ENCODE peak calls at places on chromosomes 6 and 20, in eight cellular contexts. One of them, this sample, is unnamed.

GRCh38 chr20:39195495-39196129 is 233.5 kb downstream of the DHX35 start:
- DNase-seq in breast epithelium: no peak
- DNase-seq in suprapubic skin: no peak
- DNase-seq in ovary: no peak
- DNase-seq in H1: peak
- DNase-seq in spleen: no peak
- DNase-seq in Peyer's patch: no peak
- DNase-seq in prostate gland: no peak
- DNase-seq in this sample: no peak

GRCh38 chr20:53698321-53698978 is 104.8 kb upstream of the ZNF217 start:
- DNase-seq in prostate gland: no peak
- DNase-seq in breast epithelium: no peak
- DNase-seq in Peyer's patch: no peak
- DNase-seq in ovary: no peak
- DNase-seq in suprapubic skin: no peak
- DNase-seq in H1: no peak
- DNase-seq in spleen: peak
- DNase-seq in this sample: no peak

GRCh38 chr6:137136065-137136464 is 37.4 kb downstream of the IL22RA2 start:
- DNase-seq in Peyer's patch: no peak
- DNase-seq in H1: no peak
- DNase-seq in breast epithelium: no peak
- DNase-seq in spleen: no peak
- DNase-seq in prostate gland: no peak
- DNase-seq in suprapubic skin: no peak
- DNase-seq in ovary: no peak
- DNase-seq in this sample: no peak

GRCh38 chr6:39029156-39030011 is 19.2 kb upstream of the GLP1R start:
- DNase-seq in prostate gland: no peak
- DNase-seq in ovary: no peak
- DNase-seq in spleen: no peak
- DNase-seq in suprapubic skin: no peak
- DNase-seq in H1: peak
- DNase-seq in Peyer's patch: no peak
- DNase-seq in breast epithelium: no peak
- DNase-seq in this sample: peak

GRCh38 chr6:35161776-35162607 is 20.9 kb upstream of the TCP11 start:
- DNase-seq in suprapubic skin: no peak
- DNase-seq in breast epithelium: no peak
- DNase-seq in ovary: no peak
- DNase-seq in spleen: no peak
- DNase-seq in H1: no peak
- DNase-seq in Peyer's patch: no peak
- DNase-seq in prostate gland: no peak
- DNase-seq in this sample: no peak

GRCh38 chr20:40962733-40963504 is 65.7 kb upstream of the TOP1 start:
- DNase-seq in Peyer's patch: peak
- DNase-seq in breast epithelium: peak
- DNase-seq in spleen: peak
- DNase-seq in H1: peak
- DNase-seq in suprapubic skin: peak
- DNase-seq in prostate gland: peak
- DNase-seq in ovary: peak
- DNase-seq in this sample: peak

GRCh38 chr20:57384953-57385761 is 6.0 kb upstream of the RBM38 start:
- DNase-seq in suprapubic skin: peak
- DNase-seq in Peyer's patch: no peak
- DNase-seq in breast epithelium: no peak
- DNase-seq in spleen: peak
- DNase-seq in H1: no peak
- DNase-seq in prostate gland: no peak
- DNase-seq in ovary: no peak
- DNase-seq in this sample: no peak

GRCh38 chr6:81787313-81788068 is 35.0 kb upstream of the TENT5A start:
- DNase-seq in spleen: no peak
- DNase-seq in suprapubic skin: no peak
- DNase-seq in prostate gland: no peak
- DNase-seq in ovary: no peak
- DNase-seq in Peyer's patch: no peak
- DNase-seq in H1: no peak
- DNase-seq in breast epithelium: no peak
- DNase-seq in this sample: no peak

GRCh38 chr20:45911486-45912343 is at the start of gene PLTP:
- DNase-seq in Peyer's patch: peak
- DNase-seq in spleen: peak
- DNase-seq in H1: peak
- DNase-seq in ovary: peak
- DNase-seq in prostate gland: peak
- DNase-seq in suprapubic skin: peak
- DNase-seq in breast epithelium: no peak
- DNase-seq in this sample: no peak

GRCh38 chr6:11276911-11277274 is 44.4 kb upstream of the NEDD9 start:
- DNase-seq in prostate gland: no peak
- DNase-seq in Peyer's patch: no peak
- DNase-seq in breast epithelium: no peak
- DNase-seq in ovary: no peak
- DNase-seq in H1: no peak
- DNase-seq in spleen: no peak
- DNase-seq in suprapubic skin: no peak
- DNase-seq in this sample: no peak

DNA sequence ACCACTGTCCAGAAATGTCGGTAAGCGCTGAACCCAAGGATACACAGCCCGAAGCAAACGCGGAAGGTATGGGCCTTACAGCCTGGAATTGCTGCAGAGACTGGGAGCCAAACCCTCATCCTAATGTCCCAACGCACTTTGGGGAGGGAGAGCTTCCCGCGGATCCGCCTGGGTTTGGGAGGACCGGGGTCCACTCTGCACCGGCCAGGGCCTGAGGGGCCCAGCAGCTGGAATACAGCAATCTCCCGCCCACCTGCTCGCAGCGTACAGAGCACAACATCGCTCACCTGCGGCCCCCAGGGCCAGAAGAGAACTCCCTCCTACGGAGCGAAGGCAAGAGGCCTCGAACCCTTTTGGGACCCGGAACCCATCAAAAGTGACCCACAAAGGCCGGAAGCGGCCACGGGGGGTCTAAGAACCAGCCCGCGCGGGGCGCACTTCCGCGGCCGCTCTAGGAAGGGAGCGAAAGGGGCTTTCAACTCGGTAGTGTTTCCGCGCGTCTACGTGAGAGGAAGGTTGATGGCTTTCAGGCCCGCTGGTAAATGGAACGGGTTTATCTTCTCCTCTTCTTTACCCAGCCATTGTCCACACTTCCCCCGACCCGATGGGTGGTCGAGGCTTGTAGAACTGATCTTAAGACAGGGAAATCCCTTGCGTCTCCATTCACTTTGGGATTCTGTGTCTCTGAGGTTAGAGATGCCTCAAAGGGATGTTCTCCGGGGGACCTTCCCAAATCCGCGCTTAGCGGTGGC is at the start of gene ZSCAN12:
- DNase-seq in breast epithelium: peak
- DNase-seq in prostate gland: peak
- DNase-seq in suprapubic skin: peak
- DNase-seq in Peyer's patch: peak
- DNase-seq in spleen: peak
- DNase-seq in H1: peak
- DNase-seq in ovary: peak
- DNase-seq in this sample: peak
- TF ChIP-seq POLR2A in breast epithelium: no peak
- TF ChIP-seq POLR2A in prostate gland: no peak
- TF ChIP-seq POLR2A in suprapubic skin: no peak
- TF ChIP-seq POLR2A in Peyer's patch: no peak
- TF ChIP-seq POLR2A in spleen: peak
- TF ChIP-seq POLR2A in H1: peak
- TF ChIP-seq POLR2A in ovary: no peak
- TF ChIP-seq POLR2A in this sample: peak

GRCh38 chr6:125153541-125154183 is at the start of gene TPD52L1:
- DNase-seq in prostate gland: peak
- DNase-seq in Peyer's patch: no peak
- DNase-seq in spleen: peak
- DNase-seq in H1: peak
- DNase-seq in ovary: peak
- DNase-seq in breast epithelium: peak
- DNase-seq in suprapubic skin: peak
- DNase-seq in this sample: peak
- TF ChIP-seq POLR2A in prostate gland: peak
- TF ChIP-seq POLR2A in Peyer's patch: no peak
- TF ChIP-seq POLR2A in spleen: no peak
- TF ChIP-seq POLR2A in H1: no peak
- TF ChIP-seq POLR2A in ovary: no peak
- TF ChIP-seq POLR2A in breast epithelium: no peak
- TF ChIP-seq POLR2A in suprapubic skin: no peak
- TF ChIP-seq POLR2A in this sample: no peak

GRCh38 chr20:51750770-51751388 is 17.3 kb downstream of the ATP9A start:
- DNase-seq in breast epithelium: no peak
- DNase-seq in H1: no peak
- DNase-seq in Peyer's patch: no peak
- DNase-seq in prostate gland: no peak
- DNase-seq in ovary: no peak
- DNase-seq in suprapubic skin: no peak
- DNase-seq in spleen: no peak
- DNase-seq in this sample: no peak

GRCh38 chr20:51752343-51752951 is 15.7 kb downstream of the ATP9A start:
- DNase-seq in prostate gland: no peak
- DNase-seq in suprapubic skin: no peak
- DNase-seq in breast epithelium: no peak
- DNase-seq in ovary: no peak
- DNase-seq in Peyer's patch: no peak
- DNase-seq in H1: no peak
- DNase-seq in spleen: no peak
- DNase-seq in this sample: peak

GRCh38 chr20:51747182-51747911 is 20.8 kb downstream of the ATP9A start:
- DNase-seq in spleen: no peak
- DNase-seq in ovary: no peak
- DNase-seq in Peyer's patch: no peak
- DNase-seq in breast epithelium: no peak
- DNase-seq in suprapubic skin: no peak
- DNase-seq in prostate gland: no peak
- DNase-seq in H1: no peak
- DNase-seq in this sample: no peak

GRCh38 chr20:51749674-51750036 is 18.5 kb downstream of the ATP9A start:
- DNase-seq in Peyer's patch: no peak
- DNase-seq in prostate gland: no peak
- DNase-seq in suprapubic skin: no peak
- DNase-seq in H1: no peak
- DNase-seq in spleen: no peak
- DNase-seq in ovary: no peak
- DNase-seq in breast epithelium: no peak
- DNase-seq in this sample: no peak

GRCh38 chr20:51750037-51750769 is 18.0 kb downstream of the ATP9A start:
- DNase-seq in prostate gland: peak
- DNase-seq in breast epithelium: peak
- DNase-seq in suprapubic skin: peak
- DNase-seq in H1: no peak
- DNase-seq in spleen: no peak
- DNase-seq in ovary: no peak
- DNase-seq in Peyer's patch: no peak
- DNase-seq in this sample: peak
- TF ChIP-seq POLR2A in prostate gland: no peak
- TF ChIP-seq POLR2A in breast epithelium: no peak
- TF ChIP-seq POLR2A in suprapubic skin: no peak
- TF ChIP-seq POLR2A in H1: no peak
- TF ChIP-seq POLR2A in spleen: no peak
- TF ChIP-seq POLR2A in ovary: no peak
- TF ChIP-seq POLR2A in Peyer's patch: no peak
- TF ChIP-seq POLR2A in this sample: no peak

DNA sequence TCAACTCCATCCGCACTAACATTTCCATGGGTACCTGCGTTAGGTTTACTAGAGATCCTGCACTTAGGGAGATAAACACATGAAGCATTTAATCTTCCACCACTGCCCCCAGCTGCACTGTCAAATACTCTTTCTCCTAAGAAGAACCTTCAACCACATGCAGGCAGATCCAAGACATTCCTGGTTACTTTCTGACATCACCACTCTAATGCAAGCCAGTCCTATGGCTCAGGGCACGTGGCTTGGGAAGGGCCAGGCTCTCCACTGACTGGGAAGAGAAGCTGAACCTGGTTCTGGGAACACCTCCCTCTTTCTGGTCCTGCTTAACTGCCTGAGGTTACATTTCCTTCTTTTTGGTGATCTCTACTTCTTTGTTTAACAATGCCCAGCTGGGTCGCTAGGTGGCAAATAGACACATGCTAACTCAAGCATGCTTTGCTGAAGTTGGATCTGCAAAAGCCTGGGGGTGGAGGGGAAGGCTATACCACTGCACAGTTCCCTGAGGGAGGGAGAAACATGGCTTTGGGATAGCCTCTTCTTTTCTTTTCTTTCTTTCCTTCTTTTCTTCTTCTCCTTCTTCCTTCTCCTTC is 249.8 kb downstream of the GMDS start:
- DNase-seq in prostate gland: no peak
- DNase-seq in Peyer's patch: no peak
- DNase-seq in breast epithelium: no peak
- DNase-seq in suprapubic skin: no peak
- DNase-seq in H1: no peak
- DNase-seq in ovary: no peak
- DNase-seq in spleen: no peak
- DNase-seq in this sample: no peak
- TF ChIP-seq POLR2A in prostate gland: no peak
- TF ChIP-seq POLR2A in Peyer's patch: no peak
- TF ChIP-seq POLR2A in breast epithelium: no peak
- TF ChIP-seq POLR2A in suprapubic skin: no peak
- TF ChIP-seq POLR2A in H1: no peak
- TF ChIP-seq POLR2A in ovary: no peak
- TF ChIP-seq POLR2A in spleen: no peak
- TF ChIP-seq POLR2A in this sample: no peak

GRCh38 chr6:24599686-24600399 is 46.1 kb downstream of the KIAA0319 start:
- DNase-seq in spleen: no peak
- DNase-seq in H1: no peak
- DNase-seq in Peyer's patch: no peak
- DNase-seq in suprapubic skin: no peak
- DNase-seq in ovary: no peak
- DNase-seq in prostate gland: no peak
- DNase-seq in breast epithelium: no peak
- DNase-seq in this sample: no peak

GRCh38 chr6:24596717-24597116 is 49.3 kb downstream of the KIAA0319 start:
- DNase-seq in H1: no peak
- DNase-seq in ovary: no peak
- DNase-seq in Peyer's patch: no peak
- DNase-seq in breast epithelium: no peak
- DNase-seq in spleen: no peak
- DNase-seq in suprapubic skin: no peak
- DNase-seq in prostate gland: no peak
- DNase-seq in this sample: no peak

GRCh38 chr6:24595910-24596525 is 50.0 kb downstream of the KIAA0319 start:
- DNase-seq in breast epithelium: no peak
- DNase-seq in H1: no peak
- DNase-seq in spleen: no peak
- DNase-seq in suprapubic skin: no peak
- DNase-seq in ovary: no peak
- DNase-seq in Peyer's patch: no peak
- DNase-seq in prostate gland: no peak
- DNase-seq in this sample: no peak

GRCh38 chr6:24600903-24601302 is 45.1 kb downstream of the KIAA0319 start:
- DNase-seq in prostate gland: no peak
- DNase-seq in suprapubic skin: no peak
- DNase-seq in ovary: no peak
- DNase-seq in Peyer's patch: no peak
- DNase-seq in spleen: no peak
- DNase-seq in breast epithelium: no peak
- DNase-seq in H1: peak
- DNase-seq in this sample: no peak

GRCh38 chr6:24599179-24599578 is 46.8 kb downstream of the KIAA0319 start:
- DNase-seq in ovary: no peak
- DNase-seq in breast epithelium: no peak
- DNase-seq in Peyer's patch: no peak
- DNase-seq in H1: no peak
- DNase-seq in prostate gland: no peak
- DNase-seq in suprapubic skin: no peak
- DNase-seq in spleen: no peak
- DNase-seq in this sample: no peak
- TF ChIP-seq POLR2A in ovary: no peak
- TF ChIP-seq POLR2A in breast epithelium: no peak
- TF ChIP-seq POLR2A in Peyer's patch: no peak
- TF ChIP-seq POLR2A in H1: no peak
- TF ChIP-seq POLR2A in prostate gland: no peak
- TF ChIP-seq POLR2A in suprapubic skin: no peak
- TF ChIP-seq POLR2A in spleen: no peak
- TF ChIP-seq POLR2A in this sample: no peak